ENCODE peak calls at places on chromosomes 13 and 19, in ten cellular contexts. I is Caco-2; T is BE2C; U is MM.1S; Y is tibial artery; K is fibroblast of lung; P is psoas muscle; O is A549; S is CD8-positive, alpha-beta T cell; M is heart right ventricle. L is an unnamed sample.

GRCh38 chr19:8324186-8325050 is 3.1 kb downstream of the RPS28 start:
- DNase-seq in K (no peak), M (peak; percentile 38), T (peak; percentile 34), U (peak; percentile 21), O (no peak), P (peak; percentile 56), I (no peak), Y (no peak), S (no peak), L (no peak)

GRCh38 chr19:2261438-2262172 is 5.4 kb upstream of the JSRP1 start:
- DNase-seq in P (peak; percentile 76), S (peak; percentile 77), Y (no peak), O (peak; percentile 56), I (no peak), U (peak; percentile 49), K (no peak), M (no peak), T (peak; percentile 53), L (peak; percentile 66)

GRCh38 chr13:75145926-75146325 is 336.0 kb downstream of the TBC1D4 start:
- DNase-seq in K (peak; percentile 14), Y (no peak), U (no peak), I (no peak), T (no peak), M (no peak), S (no peak), O (no peak), P (no peak), L (no peak)

GRCh38 chr13:99015606-99016520 is 38.0 kb upstream of the DOCK9 start:
- DNase-seq in O (no peak), Y (no peak), M (no peak), K (no peak), P (no peak), I (no peak), U (no peak), S (no peak), T (no peak), L (no peak)

GRCh38 chr13:112880976-112881540 is 88.0 kb upstream of the MCF2L start:
- DNase-seq in K (no peak), O (no peak), S (no peak), P (peak; percentile 48), I (peak; percentile 34), T (peak; percentile 4), Y (no peak), U (no peak), M (no peak), L (no peak)

GRCh38 chr13:99062593-99062992 is 84.7 kb upstream of the DOCK9 start:
- DNase-seq in M (peak; percentile 76), O (no peak), P (no peak), T (no peak), S (no peak), I (no peak), Y (peak; percentile 27), U (no peak), K (peak; percentile 78), L (no peak)

GRCh38 chr19:8609210-8610040 is 1.1 kb downstream of the ADAMTS10 start:
- DNase-seq in P (peak; percentile 74), S (peak; percentile 61), K (peak; percentile 85), Y (peak; percentile 81), I (no peak), U (no peak), T (no peak), O (peak; percentile 91), M (peak; percentile 56), L (peak; percentile 34)

GRCh38 chr19:8610041-8610927 is at the start of gene ADAMTS10:
- DNase-seq in M (no peak), O (no peak), K (peak; percentile 63), S (peak; percentile 73), T (no peak), P (no peak), Y (peak; percentile 50), U (no peak), I (no peak), L (peak; percentile 18)

GRCh38 chr19:32751066-32751465 is 31.5 kb downstream of the TDRD12 start:
- DNase-seq in I (no peak), O (no peak), P (no peak), T (no peak), Y (no peak), K (no peak), U (no peak), S (no peak), M (no peak), L (no peak)

GRCh38 chr19:32748948-32749347 is 29.4 kb downstream of the TDRD12 start:
- DNase-seq in I (no peak), T (no peak), K (no peak), S (no peak), Y (no peak), M (no peak), O (no peak), U (no peak), P (no peak), L (no peak)

GRCh38 chr19:32750441-32751055 is 31.0 kb downstream of the TDRD12 start:
- DNase-seq in U (no peak), K (no peak), S (no peak), P (no peak), O (no peak), Y (no peak), T (no peak), M (no peak), I (no peak), L (no peak)

GRCh38 chr19:32748497-32748896 is 28.9 kb downstream of the TDRD12 start:
- DNase-seq in M (no peak), I (no peak), U (no peak), O (peak; percentile 36), Y (no peak), K (no peak), S (peak; percentile 54), T (no peak), P (no peak), L (no peak)

DNA sequence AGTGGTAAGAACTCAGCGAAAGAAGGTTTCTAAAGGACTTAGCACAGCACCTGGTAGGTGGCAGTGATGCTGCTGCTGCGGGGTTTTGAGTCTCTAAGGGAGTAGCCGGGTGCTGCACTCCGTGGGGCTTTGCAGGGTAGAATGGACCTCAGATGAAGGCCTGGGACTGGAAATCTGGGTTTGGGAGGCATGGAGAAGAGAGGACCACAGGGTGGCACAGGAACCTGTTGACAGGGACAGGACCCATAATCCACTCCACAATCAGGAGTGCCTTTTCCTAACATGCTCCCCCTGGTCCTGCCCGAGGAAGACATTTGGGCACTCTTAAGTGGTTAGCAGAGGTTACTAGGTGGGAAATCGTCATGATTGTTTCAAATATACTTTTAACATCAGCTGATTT is 29.8 kb downstream of the TDRD12 start:
- DNase-seq in T (no peak), U (no peak), M (no peak), Y (no peak), I (no peak), P (no peak), K (no peak), S (no peak), O (no peak), L (no peak)
- TF ChIP-seq CTCF in T (no peak), U (no peak), M (no peak), Y (no peak), I (no peak), P (no peak), K (no peak), S (no peak), O (no peak), L (no peak)

DNA sequence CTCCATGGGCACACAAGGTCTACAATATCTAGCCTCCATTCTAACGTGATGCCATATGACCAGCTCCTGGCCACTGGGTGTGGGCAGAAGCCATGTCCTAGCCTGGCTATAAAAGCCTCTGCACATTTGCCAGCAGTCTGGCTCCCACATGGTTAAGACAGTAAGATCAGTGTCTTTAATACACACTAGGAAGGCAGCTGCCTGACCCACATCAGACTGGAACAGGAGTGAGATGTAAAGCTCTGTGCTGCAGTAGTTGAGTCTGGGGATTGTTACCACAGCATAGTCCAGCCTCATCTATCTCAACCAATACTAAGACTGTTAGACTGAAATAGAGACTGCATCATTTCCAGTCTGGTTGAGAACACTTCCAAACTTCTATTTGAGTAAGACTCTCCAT is 533.1 kb downstream of the IRS2 start:
- DNase-seq in I (no peak), M (no peak), S (no peak), Y (no peak), K (no peak), O (no peak), T (no peak), U (no peak), P (no peak), L (no peak)
- H3K4me1 ChIP-seq in I (peaks cover 40% of the 10 kb centered on the region), M (no peaks in the 10 kb centered on the region), S (no peaks in the 10 kb centered on the region), Y (peaks cover 30% of the 10 kb centered on the region), K (peaks cover 4% of the 10 kb centered on the region), O (peaks cover 70% of the 10 kb centered on the region), T (no peaks in the 10 kb centered on the region), U (peaks cover 10% of the 10 kb centered on the region), P (no peaks in the 10 kb centered on the region), L (no peaks in the 10 kb centered on the region)

GRCh38 chr19:6772866-6773322 is 386 bp downstream of the VAV1 start:
- DNase-seq in M (no peak), S (no peak), O (no peak), U (no peak), K (no peak), T (no peak), Y (no peak), I (no peak), P (no peak), L (no peak)

GRCh38 chr19:6773323-6773931 is 919 bp downstream of the VAV1 start:
- DNase-seq in S (peak; percentile 70), P (peak; percentile 60), M (no peak), O (no peak), U (peak; percentile 71), T (no peak), Y (peak; percentile 31), I (no peak), K (no peak), L (peak; percentile 61)

GRCh38 chr19:6774821-6775707 is 2.6 kb downstream of the VAV1 start:
- DNase-seq in U (no peak), K (no peak), P (no peak), M (no peak), T (no peak), S (no peak), O (no peak), Y (peak; percentile 36), I (no peak), L (no peak)

GRCh38 chr19:6769006-6769637 is 1.9 kb upstream of the SH2D3A start:
- DNase-seq in P (no peak), I (no peak), M (no peak), U (peak; percentile 26), O (peak; percentile 46), Y (no peak), K (no peak), S (no peak), T (no peak), L (no peak)

DNA sequence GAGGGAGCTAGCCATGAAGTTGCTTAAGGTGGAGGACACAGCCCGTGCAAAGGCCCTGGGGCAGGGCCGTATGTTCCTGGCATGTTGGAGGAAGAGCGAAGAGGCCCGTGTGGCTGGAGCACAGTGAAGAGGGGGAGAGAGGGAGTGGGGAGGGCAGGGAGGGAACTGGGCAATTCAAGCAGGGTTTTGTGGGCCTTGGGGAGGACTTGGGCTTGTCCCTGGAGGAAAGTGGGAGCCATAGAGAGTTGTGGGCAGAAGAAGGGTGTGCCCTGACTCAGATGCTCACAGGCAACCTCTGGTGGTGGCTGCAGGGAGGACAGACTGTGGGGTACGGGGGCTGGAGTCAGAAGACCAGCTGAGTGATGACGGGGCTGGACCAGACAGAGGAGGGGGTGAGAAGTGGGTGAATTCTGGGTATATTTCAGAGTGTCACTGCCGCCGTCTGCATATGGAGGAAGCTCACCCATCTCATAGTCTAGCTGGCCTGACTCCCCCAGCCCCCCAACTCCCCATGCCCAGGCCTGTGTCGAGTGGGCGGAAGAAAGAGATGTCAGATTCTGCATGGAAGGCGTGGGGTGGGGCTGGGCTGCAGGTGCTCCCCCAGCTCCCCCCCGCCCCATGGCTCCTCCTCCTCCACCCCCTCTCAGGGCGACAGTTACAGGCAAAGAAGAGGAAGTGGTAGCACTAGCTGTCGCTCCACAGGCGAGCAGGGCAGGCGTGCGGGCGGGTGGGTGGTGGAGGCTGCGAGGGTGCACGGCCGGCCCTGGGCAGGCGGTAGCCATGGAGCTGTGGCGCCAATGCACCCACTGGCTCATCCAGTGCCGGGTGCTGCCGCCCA is at the start of gene VAV1:
- DNase-seq in O (no peak), T (no peak), M (peak; percentile 32), S (peak; percentile 89), U (peak; percentile 92), I (no peak), P (peak; percentile 72), Y (peak; percentile 61), K (no peak), L (peak; percentile 84)
- TF ChIP-seq CTCF in O (no peak), T (no peak), M (no peak), S (peak; percentile 20), U (peak; percentile 74), I (no peak), P (no peak), Y (no peak), K (no peak), L (no peak)

GRCh38 chr19:13070425-13071140 is 32.1 kb downstream of the LYL1 start:
- DNase-seq in P (peak; percentile 87), Y (no peak), I (no peak), K (no peak), O (no peak), S (no peak), M (no peak), T (no peak), U (no peak), L (no peak)
- H3K4me1 ChIP-seq in P (peaks cover 69% of the 10 kb centered on the region), Y (peaks cover 87% of the 10 kb centered on the region), I (peaks cover 16% of the 10 kb centered on the region), K (peaks cover 6% of the 10 kb centered on the region), O (no peaks in the 10 kb centered on the region), S (no peaks in the 10 kb centered on the region), M (peaks cover 46% of the 10 kb centered on the region), T (peaks cover 5% of the 10 kb centered on the region), U (no peaks in the 10 kb centered on the region), L (peaks cover 29% of the 10 kb centered on the region)